ENCODE peak calls at places on chromosomes 4 and X, in four cellular contexts. G, A, B and C are unnamed samples.

GRCh38 chrX:145506225-145506624 is 258.9 kb downstream of the SPANXN1 start:
- DNase-seq in A (no peak), B (no peak), G (no peak), C (no peak)

GRCh38 chr4:142558851-142559250 is 287.2 kb downstream of the INPP4B start:
- DNase-seq in A (peak), G (no peak), B (no peak), C (no peak)

GRCh38 chr4:95289028-95289634 is 259.6 kb downstream of the UNC5C start:
- DNase-seq in B (no peak), A (peak), G (no peak), C (no peak)

GRCh38 chr4:47533689-47534347 is 48.7 kb downstream of the ATP10D start:
- DNase-seq in G (no peak), B (no peak), A (peak), C (no peak)

GRCh38 chrX:110341189-110342035 is 17.2 kb upstream of the RTL9 start:
- DNase-seq in G (no peak), B (peak), A (peak), C (no peak)

GRCh38 chrX:137926090-137926489 is 360.2 kb downstream of the ZIC3 start:
- DNase-seq in G (no peak), B (no peak), A (no peak), C (no peak)

GRCh38 chr4:48138936-48139335 is 4.9 kb upstream of the TXK start:
- DNase-seq in B (no peak), A (no peak), G (no peak), C (no peak)

GRCh38 chr4:170990989-170991589 is 822.1 kb upstream of the GALNTL6 start:
- DNase-seq in G (no peak), A (peak), B (no peak), C (no peak)